ENCODE peak calls at places on chromosome 4, in seven cellular contexts. U is PC-3, M is K562, Z is mammary epithelial cell, D is DND-41, H is PC-9, K is HepG2. F is an unnamed sample.
A peak's percentile ranks its signal among the peaks of the same experiment; 100 is the strongest.

GRCh38 chr4:168318266-168318895 is at the start of gene DDX60:
- DNase-seq in Z (peak; percentile 91), H (peak; percentile 70), M (no peak), K (peak; percentile 10), D (peak; percentile 88), U (peak; percentile 74), F (peak; percentile 61)

GRCh38 chr4:76896731-76897521 is 1.0 kb downstream of the SOWAHB start:
- DNase-seq in Z (peak; percentile 48), H (peak; percentile 44), M (no peak), D (no peak), U (peak; percentile 22), K (no peak), F (peak; percentile 18)

GRCh38 chr4:88672987-88673386 is 24.6 kb downstream of the NAP1L5 start:
- DNase-seq in H (no peak), M (peak; percentile 15), U (peak; percentile 46), K (peak; percentile 28), Z (peak; percentile 10), D (peak; percentile 23), F (no peak)

GRCh38 chr4:55121246-55121645 is 4.1 kb downstream of the KDR start:
- DNase-seq in U (peak; percentile 29), M (no peak), K (no peak), Z (no peak), H (no peak), D (no peak), F (no peak)

GRCh38 chr4:85901500-85901899 is 426.6 kb downstream of the ARHGAP24 start:
- DNase-seq in Z (no peak), M (no peak), H (no peak), K (no peak), D (no peak), U (peak; percentile 49), F (no peak)

GRCh38 chr4:8176547-8177399 is 18.2 kb upstream of the ABLIM2 start:
- DNase-seq in H (peak; percentile 48), M (peak; percentile 54), K (peak; percentile 65), U (peak; percentile 59), Z (peak; percentile 51), D (peak; percentile 73), F (peak; percentile 31)

GRCh38 chr4:143768007-143768591 is 67.6 kb upstream of the FREM3 start:
- DNase-seq in K (no peak), U (peak; percentile 14), D (no peak), Z (peak; percentile 2), M (no peak), H (no peak), F (peak; percentile 48)

GRCh38 chr4:7806080-7806630 is 133.5 kb downstream of the AFAP1 start:
- DNase-seq in H (no peak), U (no peak), K (peak; percentile 61), D (no peak), M (no peak), Z (no peak), F (peak; percentile 70)

GRCh38 chr4:86942185-86942666 is 7.4 kb downstream of the AFF1 start:
- DNase-seq in U (peak; percentile 54), H (no peak), Z (no peak), M (peak; percentile 60), D (no peak), K (peak; percentile 62), F (peak; percentile 57)

GRCh38 chr4:102759835-102760644 is 728 bp downstream of the MANBA start:
- DNase-seq in H (peak; percentile 1), U (peak; percentile 30), Z (peak; percentile 67), M (no peak), D (peak; percentile 7), K (peak; percentile 32), F (peak; percentile 65)

GRCh38 chr4:151117371-151117962 is 18.0 kb downstream of the RPS3A start:
- DNase-seq in Z (peak; percentile 53), H (peak; percentile 56), K (peak; percentile 78), U (peak; percentile 72), D (peak; percentile 70), M (peak; percentile 58), F (peak; percentile 39)

GRCh38 chr4:119131160-119131559 is 4.5 kb upstream of the MYOZ2 start:
- DNase-seq in U (no peak), D (no peak), H (no peak), K (no peak), M (no peak), Z (no peak), F (no peak)

GRCh38 chr4:100540156-100540555 is 22.3 kb upstream of the EMCN start:
- DNase-seq in D (no peak), M (no peak), Z (no peak), U (no peak), K (no peak), H (no peak), F (no peak)

GRCh38 chr4:8316251-8316771 is 46.8 kb downstream of the HTRA3 start:
- DNase-seq in M (no peak), K (no peak), D (no peak), Z (no peak), H (no peak), U (no peak), F (no peak)

GRCh38 chr4:8817813-8818062 is 53.9 kb downstream of the HMX1 start:
- DNase-seq in U (no peak), Z (no peak), D (no peak), H (no peak), M (no peak), K (no peak), F (no peak)

GRCh38 chr4:105112274-105112673 is 34.4 kb upstream of the TET2 start:
- DNase-seq in D (no peak), U (no peak), M (no peak), Z (no peak), H (no peak), K (no peak), F (peak; percentile 48)

GRCh38 chr4:55358668-55359067 is 12.6 kb downstream of the SRD5A3 start:
- DNase-seq in D (no peak), Z (peak; percentile 83), H (no peak), M (no peak), U (peak; percentile 83), K (no peak), F (peak; percentile 80)

GRCh38 chr4:76595435-76595834 is 160.4 kb downstream of the SHROOM3 start:
- DNase-seq in D (no peak), K (no peak), U (no peak), Z (no peak), H (no peak), M (no peak), F (no peak)

GRCh38 chr4:79576480-79576803 is 168.4 kb upstream of the GK2 start:
- DNase-seq in D (peak; percentile 30), Z (peak; percentile 9), M (peak; percentile 11), K (peak; percentile 21), U (peak; percentile 60), H (peak; percentile 5), F (peak; percentile 4)

GRCh38 chr4:127771535-127772275 is 10.4 kb upstream of the HSPA4L start:
- DNase-seq in U (no peak), H (no peak), D (no peak), Z (peak; percentile 40), K (no peak), M (no peak), F (no peak)

DNA sequence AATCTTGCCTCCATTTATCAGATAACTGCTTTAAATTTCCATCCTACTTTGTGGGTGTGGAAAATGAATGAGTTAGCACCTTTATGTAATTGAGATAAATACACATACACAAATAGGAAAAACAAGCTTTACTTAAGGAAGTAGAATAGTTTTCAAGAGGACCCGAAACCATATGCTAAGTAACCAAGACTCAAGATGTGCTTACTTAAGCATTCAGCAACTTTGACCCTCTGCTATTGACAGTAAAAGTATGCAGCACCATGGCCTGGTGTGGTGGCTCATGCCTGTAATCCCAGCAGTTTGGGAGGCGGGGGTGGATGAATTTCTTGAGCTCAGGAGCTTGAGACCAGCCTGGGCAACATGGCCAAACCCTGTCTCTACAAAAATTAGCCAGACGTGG is 29.9 kb downstream of the RNF175 start:
- DNase-seq in H (no peak), D (no peak), U (no peak), Z (no peak), M (no peak), K (no peak), F (no peak)
- H3K4me2 ChIP-seq in H (no peak overlapping the region), D (no peak overlapping the region), U (no peak overlapping the region), Z (no peak overlapping the region), M (no peak overlapping the region), K (no peak overlapping the region), F (no peak overlapping the region)

DNA sequence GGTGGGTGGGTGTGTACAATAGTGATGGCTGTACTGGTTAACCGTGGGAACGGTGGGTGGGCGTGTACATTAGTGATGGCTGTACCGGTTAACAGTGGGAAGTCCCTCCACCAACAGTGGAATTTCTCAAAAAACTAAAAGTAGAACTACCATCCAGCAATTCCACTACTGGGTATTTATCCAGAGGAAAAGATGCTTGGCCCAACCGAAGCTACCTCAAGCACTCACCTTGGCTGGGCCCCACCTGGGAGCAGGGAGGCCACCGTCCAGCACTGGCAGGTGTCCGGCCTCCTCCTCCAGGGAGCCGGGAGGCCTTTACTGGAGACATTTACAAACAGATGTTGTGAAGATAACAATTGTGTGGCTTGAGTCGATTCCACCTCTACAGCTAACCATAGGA is 6.0 kb upstream of the MAEA start:
- DNase-seq in K (no peak), Z (no peak), H (no peak), U (no peak), M (no peak), D (no peak), F (no peak)
- H3K27me3 ChIP-seq in K (no peaks in the 10 kb centered on the region), Z (no peaks in the 10 kb centered on the region), H (peaks cover 4% of the 10 kb centered on the region), U (no peaks in the 10 kb centered on the region), M (peaks cover 10% of the 10 kb centered on the region), D (no peaks in the 10 kb centered on the region), F (no peaks in the 10 kb centered on the region)

DNA sequence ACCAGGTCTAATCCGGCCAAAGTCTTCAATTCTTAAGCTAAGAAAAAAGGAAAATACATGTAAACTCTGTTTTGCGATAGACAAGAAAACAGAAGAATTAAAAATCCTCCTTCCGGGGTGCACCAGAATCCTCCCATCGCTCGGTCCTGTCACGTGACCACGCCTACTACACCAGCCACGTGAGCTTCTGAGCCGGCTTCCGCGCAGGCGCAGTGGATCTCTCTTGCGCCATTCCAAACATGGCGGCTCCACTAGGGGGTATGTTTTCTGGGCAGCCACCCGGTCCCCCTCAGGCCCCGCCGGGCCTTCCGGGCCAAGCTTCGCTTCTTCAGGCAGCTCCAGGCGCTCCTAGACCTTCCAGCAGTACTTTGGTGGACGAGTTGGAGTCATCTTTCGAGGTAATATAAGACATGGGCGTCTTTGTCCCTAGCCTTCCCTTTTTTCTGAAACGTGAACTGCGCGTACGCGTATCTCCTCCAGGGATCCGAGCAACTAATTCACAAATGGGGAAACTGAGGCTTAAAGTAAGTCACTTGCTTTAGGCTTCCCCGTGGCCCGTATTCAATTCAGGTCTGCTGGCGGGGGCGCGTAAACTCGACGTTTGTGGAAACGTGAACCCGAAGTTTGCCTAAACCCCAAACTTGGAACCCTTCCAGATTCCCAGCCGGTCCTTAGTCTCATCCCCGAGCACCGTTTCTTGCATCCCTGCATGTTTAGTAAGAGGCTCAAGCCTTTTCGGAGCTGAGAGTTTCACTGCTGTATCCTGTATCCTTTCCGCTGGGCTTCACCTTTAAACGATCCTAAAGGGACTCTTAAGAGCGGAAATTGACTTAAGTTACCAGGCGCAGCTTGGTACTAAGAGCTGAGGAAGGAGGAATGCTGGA is at the start of gene MED28:
- DNase-seq in M (peak; percentile 98), H (peak; percentile 87), U (peak; percentile 90), D (peak; percentile 94), K (peak; percentile 93), Z (peak; percentile 89), F (peak; percentile 84)
- TF ChIP-seq CTCF in M (no peak), H (no peak), U (no peak), D (no peak), K (peak; percentile 25), Z (no peak), F (no peak)

DNA sequence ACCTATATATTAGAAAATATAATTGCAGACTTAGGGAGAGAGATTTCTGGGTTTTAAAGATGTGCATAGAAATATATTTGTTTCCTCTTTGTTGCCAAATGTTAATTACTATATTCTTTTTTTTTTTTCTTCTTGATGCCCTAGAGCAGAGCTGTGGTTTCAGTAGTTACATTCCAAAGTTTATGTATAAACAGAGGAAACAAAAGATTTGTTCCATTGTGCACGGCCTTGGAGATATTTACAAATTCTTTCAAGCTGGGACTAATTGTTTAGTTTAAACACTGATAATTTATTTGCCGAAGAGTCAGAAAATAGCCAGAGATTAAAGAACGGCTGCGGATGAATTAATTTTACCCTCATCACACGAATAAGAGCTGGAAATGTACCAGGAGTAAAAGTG is 85.1 kb downstream of the USP46 start:
- DNase-seq in K (no peak), D (no peak), H (no peak), M (no peak), U (no peak), Z (no peak), F (peak; percentile 26)
- H3K4me2 ChIP-seq in K (no peak overlapping the region), D (no peak overlapping the region), H (no peak overlapping the region), M (no peak overlapping the region), U (no peak overlapping the region), Z (no peak overlapping the region), F (no peak overlapping the region)

F was measured in astrocyte.